ENCODE peak calls at places on chromosomes 7 and 10, in nine cellular contexts. Q, U, V, K, R, E, B, S and N are unnamed samples.

GRCh38 chr7:148436135-148436534 is 154.4 kb upstream of the C7orf33 start:
- DNase-seq in B (no peak), R (no peak), Q (no peak), K (no peak), E (no peak), V (no peak), S (no peak), U (no peak), N (no peak)

GRCh38 chr10:72260588-72261322 is 13.0 kb upstream of the DDIT4 start:
- DNase-seq in R (peak; percentile 97), Q (peak; percentile 96), E (peak; percentile 44), B (peak; percentile 87), U (peak; percentile 77), V (peak; percentile 85), K (peak; percentile 95), S (peak; percentile 91), N (peak; percentile 98)

GRCh38 chr10:109207361-109207760 is 716.0 kb downstream of the XPNPEP1 start:
- DNase-seq in V (no peak), R (peak; percentile 18), E (no peak), U (no peak), K (no peak), Q (no peak), B (no peak), S (no peak), N (no peak)

GRCh38 chr7:151451156-151451555 is 11.2 kb upstream of the CRYGN start:
- DNase-seq in Q (no peak), R (no peak), S (peak; percentile 48), B (no peak), E (no peak), U (no peak), V (no peak), K (no peak), N (no peak)

GRCh38 chr10:53023411-53023810 is 250.8 kb upstream of the MBL2 start:
- DNase-seq in K (no peak), E (no peak), U (no peak), B (no peak), V (no peak), R (no peak), Q (no peak), S (no peak), N (no peak)

GRCh38 chr10:43249151-43249961 is 17.5 kb downstream of the RASGEF1A start:
- DNase-seq in K (peak; percentile 27), E (no peak), U (peak; percentile 1), S (peak; percentile 46), V (peak; percentile 9), B (peak; percentile 15), R (no peak), Q (no peak), N (peak; percentile 30)

GRCh38 chr7:33905389-33906032 is at the start of gene BMPER:
- DNase-seq in S (peak; percentile 67), B (peak; percentile 52), K (peak; percentile 79), V (no peak), Q (no peak), R (peak; percentile 49), U (no peak), E (no peak), N (peak; percentile 62)

GRCh38 chr10:126798649-126799048 is 106.6 kb upstream of the DOCK1 start:
- DNase-seq in R (no peak), V (no peak), U (no peak), E (no peak), S (no peak), K (no peak), B (no peak), Q (no peak), N (no peak)

GRCh38 chr10:61284222-61284890 is 168.8 kb downstream of the TMEM26 start:
- DNase-seq in U (peak; percentile 13), B (no peak), S (no peak), K (peak; percentile 20), E (peak; percentile 67), Q (peak; percentile 73), R (peak; percentile 17), V (no peak), N (no peak)

GRCh38 chr7:27182861-27183681 is 2.0 kb downstream of the HOXA11 start:
- DNase-seq in Q (no peak), B (no peak), V (no peak), S (peak; percentile 56), E (no peak), K (peak; percentile 55), R (no peak), U (no peak), N (peak; percentile 62)

GRCh38 chr10:43265799-43266721 is 805 bp downstream of the RASGEF1A start:
- DNase-seq in R (no peak), V (no peak), B (peak; percentile 56), S (peak; percentile 70), E (no peak), K (peak; percentile 83), U (no peak), Q (no peak), N (peak; percentile 55)

GRCh38 chr10:90779573-90779972 is 78.3 kb downstream of the HTR7 start:
- DNase-seq in E (peak; percentile 8), S (no peak), Q (no peak), K (no peak), V (no peak), R (no peak), B (no peak), U (no peak), N (no peak)

GRCh38 chr10:113410618-113411017 is 142.2 kb upstream of the HABP2 start:
- DNase-seq in R (no peak), Q (no peak), V (no peak), B (no peak), K (no peak), E (no peak), U (no peak), S (no peak), N (no peak)

GRCh38 chr10:78255796-78256638 is 222.4 kb downstream of the RPS24 start:
- DNase-seq in V (no peak), U (peak; percentile 21), B (no peak), Q (peak; percentile 96), K (no peak), S (no peak), E (peak; percentile 98), R (no peak), N (peak; percentile 72)

GRCh38 chr7:11726251-11727155 is 105.5 kb downstream of the THSD7A start:
- DNase-seq in E (peak; percentile 82), B (no peak), K (peak; percentile 33), Q (peak; percentile 84), R (no peak), U (peak; percentile 34), S (no peak), V (peak; percentile 39), N (no peak)

GRCh38 chr7:1103009-1103788 is 15.3 kb downstream of the GPER1 start:
- DNase-seq in R (no peak), V (no peak), Q (no peak), U (no peak), K (no peak), S (no peak), E (no peak), B (no peak), N (no peak)

GRCh38 chr10:34124522-34125035 is 690.5 kb downstream of the PARD3 start:
- DNase-seq in V (no peak), B (peak; percentile 53), Q (peak; percentile 68), R (no peak), K (no peak), S (no peak), E (peak; percentile 64), U (no peak), N (no peak)

GRCh38 chr7:12731214-12731656 is 43.8 kb downstream of the ARL4A start:
- DNase-seq in U (no peak), V (no peak), R (no peak), E (no peak), B (no peak), Q (peak; percentile 48), K (no peak), S (no peak), N (no peak)

GRCh38 chr10:93073539-93074136 is at the start of gene CYP26A1:
- DNase-seq in R (no peak), S (no peak), K (peak; percentile 64), E (no peak), V (no peak), U (no peak), B (no peak), Q (no peak), N (no peak)

GRCh38 chr10:22740180-22740579 is 25.8 kb upstream of the PIP4K2A start:
- DNase-seq in E (peak; percentile 73), Q (peak; percentile 16), B (no peak), K (no peak), S (no peak), U (no peak), R (no peak), V (no peak), N (no peak)

GRCh38 chr7:23472974-23473847 is 2.9 kb upstream of the IGF2BP3 start:
- DNase-seq in S (no peak), R (peak; percentile 17), B (no peak), V (no peak), Q (no peak), E (no peak), K (peak; percentile 59), U (no peak), N (no peak)

GRCh38 chr10:44998146-44998631 is 2.5 kb upstream of the ZNF22 start:
- DNase-seq in K (no peak), Q (peak; percentile 97), E (peak; percentile 39), U (no peak), V (no peak), R (no peak), B (no peak), S (no peak), N (no peak)
- H3K27ac ChIP-seq in K (no peak overlapping the region), Q (no peak overlapping the region), E (no peak overlapping the region), U (peak overlapping the region; percentile 84), V (peak overlapping the region; percentile 98), R (no peak overlapping the region), B (peak overlapping the region; percentile 96), S (peak overlapping the region; percentile 78), N (no peak overlapping the region)

GRCh38 chr10:48948631-48949030 is 9.0 kb upstream of the LRRC18 start:
- DNase-seq in Q (no peak), V (no peak), U (no peak), S (no peak), K (no peak), R (no peak), E (no peak), B (no peak), N (no peak)
- H3K27me3 ChIP-seq in Q (no peaks in the 10 kb centered on the region), V (no peaks in the 10 kb centered on the region), U (no peaks in the 10 kb centered on the region), S (no peaks in the 10 kb centered on the region), K (no peaks in the 10 kb centered on the region), R (no peaks in the 10 kb centered on the region), E (peaks cover 2% of the 10 kb centered on the region), B (no peaks in the 10 kb centered on the region), N (no peaks in the 10 kb centered on the region)

DNA sequence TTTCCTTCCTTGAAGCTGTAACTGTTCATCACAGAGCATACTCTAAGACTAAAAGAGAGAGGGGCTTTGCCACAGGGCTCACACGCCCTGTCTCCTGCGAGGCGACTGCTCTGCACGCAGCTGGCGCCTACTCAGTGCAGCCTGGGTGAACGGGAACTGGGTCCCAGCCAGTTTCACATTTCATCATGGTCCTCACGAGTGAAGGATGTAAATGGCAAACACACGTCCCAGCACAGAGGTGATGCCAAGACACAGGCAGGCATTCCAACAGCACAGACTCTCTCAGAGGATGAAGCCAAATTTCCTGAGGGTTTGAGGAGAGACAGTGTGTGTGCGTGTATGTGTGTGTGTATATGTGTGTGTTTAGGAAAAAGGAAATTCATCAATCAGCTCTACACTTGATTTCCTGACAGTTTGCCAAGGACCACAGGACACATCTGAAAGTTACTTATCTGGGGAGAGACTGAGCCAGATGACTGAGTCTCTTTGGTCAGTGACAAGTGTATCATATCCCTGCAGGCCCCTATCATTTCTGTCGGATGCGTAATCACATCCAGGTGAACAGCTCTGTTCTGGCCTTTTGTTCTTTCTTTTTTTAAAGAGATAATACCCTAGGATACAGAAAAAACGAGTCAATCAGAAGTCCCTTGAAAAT is 53.8 kb downstream of the CHST15 start:
- DNase-seq in U (no peak), V (no peak), R (no peak), B (no peak), Q (no peak), S (no peak), K (peak; percentile 51), E (no peak), N (no peak)
- H3K4me1 ChIP-seq in U (peaks cover 70% of the 10 kb centered on the region), V (peaks cover 7% of the 10 kb centered on the region), R (peaks cover 2% of the 10 kb centered on the region), B (no peaks in the 10 kb centered on the region), Q (no peaks in the 10 kb centered on the region), S (peaks cover 29% of the 10 kb centered on the region), K (peaks cover 2% of the 10 kb centered on the region), E (no peaks in the 10 kb centered on the region), N (peaks cover 7% of the 10 kb centered on the region)

GRCh38 chr7:93992423-93993110 is 11.6 kb downstream of the BET1 start:
- DNase-seq in K (no peak), S (no peak), Q (no peak), B (no peak), E (no peak), V (no peak), U (no peak), R (no peak), N (no peak)
- H3K27ac ChIP-seq in K (no peak overlapping the region), S (no peak overlapping the region), Q (no peak overlapping the region), B (no peak overlapping the region), E (no peak overlapping the region), V (no peak overlapping the region), U (no peak overlapping the region), R (no peak overlapping the region), N (no peak overlapping the region)